ENCODE peak calls at places on chromosomes 5 and 9, in six cellular contexts. K, W, V, G, Y and F are unnamed samples. For H3K4me1, the result is how much of the 10 kb centered on the place peaks cover.

GRCh38 chr5:61334224-61335196 is 2.5 kb downstream of the ZSWIM6 start:
- DNase-seq in V (no peak), G (no peak), K (no peak), Y (no peak), W (no peak), F (no peak)

GRCh38 chr9:134494273-134494815 is 147.3 kb upstream of the COL5A1 start:
- DNase-seq in K (no peak), W (no peak), Y (no peak), V (peak), G (no peak), F (no peak)

GRCh38 chr5:19018822-19019221 is 969.2 kb downstream of the CDH18 start:
- DNase-seq in W (no peak), K (no peak), Y (no peak), V (no peak), G (no peak), F (peak)

GRCh38 chr5:134225780-134226440 is at the start of gene PPP2CA:
- DNase-seq in Y (peak), V (peak), W (peak), K (peak), G (peak), F (peak)

GRCh38 chr9:134544388-134545212 is 97.0 kb upstream of the COL5A1 start:
- DNase-seq in W (peak), K (peak), Y (no peak), V (no peak), G (peak), F (peak)

GRCh38 chr9:71975833-71976232 is 64.4 kb downstream of the C9orf85 start:
- DNase-seq in G (no peak), V (no peak), Y (no peak), K (no peak), W (no peak), F (no peak)

GRCh38 chr5:17620627-17621026 is 10.4 kb downstream of the TAF11L12 start:
- DNase-seq in W (no peak), G (peak), V (no peak), K (no peak), Y (no peak), F (no peak)

GRCh38 chr9:114312513-114312875 is 10.4 kb upstream of the ORM1 start:
- DNase-seq in G (no peak), V (peak), W (peak), K (no peak), Y (no peak), F (no peak)

GRCh38 chr9:131946169-131946568 is 133.5 kb downstream of the MED27 start:
- DNase-seq in K (no peak), V (no peak), Y (no peak), W (no peak), G (no peak), F (no peak)

GRCh38 chr5:171707441-171707790 is 78.2 kb upstream of the SMIM23 start:
- DNase-seq in V (no peak), K (no peak), G (no peak), Y (no peak), W (no peak), F (no peak)

GRCh38 chr5:68046445-68046844 is 169.1 kb upstream of the PIK3R1 start:
- DNase-seq in K (no peak), Y (peak), V (no peak), W (no peak), G (peak), F (peak)

GRCh38 chr5:6401410-6401809 is 23.1 kb upstream of the MED10 start:
- DNase-seq in Y (no peak), W (no peak), G (no peak), K (no peak), V (no peak), F (no peak)

GRCh38 chr5:177336112-177336511 is 15.4 kb downstream of the LMAN2 start:
- DNase-seq in K (no peak), G (peak), V (no peak), W (no peak), Y (no peak), F (no peak)

GRCh38 chr5:68028131-68028727 is 187.3 kb upstream of the PIK3R1 start:
- DNase-seq in K (no peak), W (no peak), Y (no peak), G (no peak), V (no peak), F (no peak)

GRCh38 chr9:78026416-78026815 is 5.2 kb downstream of the GNAQ start:
- DNase-seq in W (no peak), K (no peak), G (no peak), Y (no peak), V (peak), F (no peak)

GRCh38 chr5:6713274-6714181 is at the start of gene TENT4A:
- DNase-seq in K (peak), W (peak), V (peak), Y (no peak), G (peak), F (no peak)

GRCh38 chr9:3509926-3510325 is 15.9 kb downstream of the RFX3 start:
- DNase-seq in V (no peak), W (no peak), Y (no peak), K (no peak), G (no peak), F (no peak)

GRCh38 chr5:103667068-103667467 is 104.5 kb upstream of the NUDT12 start:
- DNase-seq in G (peak), V (no peak), W (no peak), K (no peak), Y (no peak), F (no peak)

GRCh38 chr5:51279983-51280382 is 103.3 kb upstream of the ISL1 start:
- DNase-seq in K (no peak), W (no peak), Y (no peak), V (no peak), G (no peak), F (no peak)

GRCh38 chr5:44774279-44774880 is 34.4 kb upstream of the MRPS30 start:
- DNase-seq in Y (peak), G (peak), W (no peak), V (no peak), K (no peak), F (no peak)

GRCh38 chr9:136014928-136015633 is 53.9 kb upstream of the UBAC1 start:
- DNase-seq in G (no peak), Y (no peak), V (no peak), K (peak), W (no peak), F (no peak)

GRCh38 chr5:33588654-33589372 is 148.0 kb downstream of the TARS1 start:
- DNase-seq in K (no peak), Y (no peak), G (peak), V (peak), W (no peak), F (no peak)

GRCh38 chr5:112626079-112626478 is 111.6 kb upstream of the APC start:
- DNase-seq in Y (no peak), G (no peak), W (no peak), K (no peak), V (no peak), F (no peak)

GRCh38 chr5:173741729-173742431 is 125.4 kb upstream of the BOD1 start:
- DNase-seq in W (no peak), G (no peak), Y (no peak), K (no peak), V (no peak), F (no peak)

GRCh38 chr5:54270326-54270725 is 40.0 kb downstream of the ARL15 start:
- DNase-seq in Y (no peak), V (no peak), W (no peak), G (no peak), K (no peak), F (no peak)

GRCh38 chr5:95892784-95893354 is 68.8 kb downstream of the ELL2 start:
- DNase-seq in Y (no peak), V (peak), K (no peak), G (peak), W (no peak), F (peak)

GRCh38 chr5:14810282-14810681 is 61.3 kb downstream of the ANKH start:
- DNase-seq in V (no peak), Y (no peak), W (no peak), K (no peak), G (no peak), F (no peak)

GRCh38 chr5:14809369-14810144 is 62.0 kb downstream of the ANKH start:
- DNase-seq in W (no peak), Y (peak), V (peak), G (peak), K (peak), F (peak)

GRCh38 chr5:14813747-14814146 is 57.8 kb downstream of the ANKH start:
- DNase-seq in W (no peak), G (no peak), V (no peak), Y (no peak), K (no peak), F (no peak)

GRCh38 chr5:14812166-14812565 is 59.4 kb downstream of the ANKH start:
- DNase-seq in G (no peak), K (no peak), V (no peak), W (no peak), Y (no peak), F (no peak)

DNA sequence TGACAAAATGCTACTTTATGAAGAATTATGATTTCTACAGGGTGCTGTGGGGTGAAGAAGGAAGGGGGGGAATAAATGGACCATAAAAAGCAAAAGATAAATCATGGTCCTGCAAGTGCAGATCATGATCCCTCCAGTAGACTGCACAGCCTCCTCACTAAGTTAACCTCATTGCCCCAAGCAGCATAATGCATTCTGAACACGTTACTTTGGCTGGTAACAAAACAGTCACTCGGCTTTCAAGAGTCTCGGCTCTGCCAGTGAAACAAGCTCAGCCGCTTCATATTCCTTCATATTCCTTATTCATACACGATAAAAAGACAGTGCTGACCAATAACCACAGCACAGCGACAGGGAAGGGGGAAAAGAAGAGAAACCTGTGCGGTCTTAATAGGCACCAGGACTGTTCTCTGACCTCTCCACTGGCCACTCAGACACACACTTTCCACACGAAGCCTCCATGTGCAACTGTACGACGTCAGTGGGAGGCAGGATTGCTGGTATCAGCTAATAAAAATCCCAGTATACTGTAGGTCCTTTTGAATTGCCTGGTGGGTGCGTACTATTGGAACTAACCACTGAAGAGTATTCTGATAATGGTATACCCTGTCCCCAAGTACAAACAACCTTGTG is 60.5 kb downstream of the ANKH start:
- DNase-seq in V (no peak), K (no peak), Y (no peak), W (no peak), G (no peak), F (no peak)
- H3K4me1 ChIP-seq in V (under half), K (half or more), Y (under half), W (under half), G (under half), F (under half)

DNA sequence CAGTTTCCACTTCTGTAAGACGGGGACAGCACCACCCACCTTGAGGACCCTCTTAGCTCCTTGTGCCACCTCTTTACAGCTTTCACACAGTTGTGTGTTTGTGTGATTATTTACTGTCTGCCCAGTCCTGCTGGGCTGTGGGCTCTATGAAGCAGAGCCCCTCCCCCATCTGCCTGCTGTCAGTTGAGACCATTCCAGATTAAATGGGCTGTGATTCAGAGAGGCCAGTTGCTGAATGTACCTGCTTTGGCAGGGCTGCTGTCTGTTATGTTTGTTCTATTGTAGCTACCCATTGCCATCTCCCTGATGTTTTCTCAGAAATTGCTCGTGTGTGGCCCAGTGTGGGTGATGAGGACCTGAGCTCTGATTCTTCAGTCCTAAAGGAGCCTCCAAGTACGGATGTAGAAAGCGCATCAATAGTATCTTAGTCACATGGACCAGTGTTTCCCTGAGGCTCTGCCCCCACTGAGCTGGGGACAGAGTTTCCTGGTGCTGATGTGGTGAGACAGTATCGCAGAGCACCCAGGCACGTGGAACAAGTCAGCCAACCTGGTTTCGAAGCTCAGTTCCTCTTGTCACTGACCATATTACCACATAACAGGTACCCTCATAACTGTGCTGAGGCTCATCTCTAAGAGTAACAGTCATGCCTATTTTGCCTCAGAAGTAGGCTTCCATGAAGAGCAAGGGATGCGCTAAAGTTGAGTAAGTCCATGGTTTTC is 3.7 kb downstream of the ANGPTL2 start:
- DNase-seq in G (no peak), Y (no peak), V (no peak), K (no peak), W (peak), F (no peak)
- H3K4me1 ChIP-seq in G (under half), Y (under half), V (under half), K (half or more), W (under half), F (under half)

GRCh38 chr5:39013938-39014337 is 60.3 kb downstream of the RICTOR start:
- DNase-seq in K (no peak), G (no peak), W (no peak), V (no peak), Y (no peak), F (no peak)
- H3K4me1 ChIP-seq in K (half or more), G (under half), W (under half), V (under half), Y (under half), F (under half)

DNA sequence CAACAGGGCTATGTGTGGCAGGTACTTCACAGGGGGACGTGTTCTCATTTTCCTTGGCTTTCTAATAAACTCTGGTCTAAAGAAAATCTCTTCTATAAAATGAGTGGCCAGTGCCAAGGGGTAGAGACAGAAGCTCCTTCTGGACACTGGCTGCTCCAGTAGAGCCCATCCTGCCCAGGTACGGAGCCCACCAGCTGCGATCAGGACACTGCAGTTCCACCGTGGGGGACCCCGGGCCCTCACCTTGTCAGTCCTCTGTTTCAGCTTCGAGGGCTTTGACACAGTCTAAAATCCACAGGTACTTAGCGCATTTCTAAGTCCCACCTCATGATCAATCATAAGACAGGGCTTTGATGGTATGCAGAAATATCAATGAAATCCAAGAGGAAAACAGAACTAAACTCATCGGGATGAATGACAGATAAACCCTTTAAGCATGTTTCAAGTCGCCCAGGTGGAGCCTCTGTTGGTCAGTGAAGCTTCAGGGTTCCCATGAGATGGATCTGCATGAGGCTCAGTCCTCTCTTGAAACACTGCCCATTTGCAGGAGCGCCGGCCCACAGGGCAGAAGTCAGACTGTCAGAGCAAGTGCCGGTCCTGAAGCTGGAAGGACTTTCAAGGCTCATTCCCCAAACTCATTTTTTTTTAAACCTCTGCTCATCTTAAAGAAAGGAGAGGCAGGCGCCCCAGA is 20.3 kb upstream of the TERT start:
- DNase-seq in V (peak), G (no peak), Y (no peak), K (no peak), W (no peak), F (no peak)
- H3K4me1 ChIP-seq in V (under half), G (under half), Y (under half), K (under half), W (under half), F (under half)

DNA sequence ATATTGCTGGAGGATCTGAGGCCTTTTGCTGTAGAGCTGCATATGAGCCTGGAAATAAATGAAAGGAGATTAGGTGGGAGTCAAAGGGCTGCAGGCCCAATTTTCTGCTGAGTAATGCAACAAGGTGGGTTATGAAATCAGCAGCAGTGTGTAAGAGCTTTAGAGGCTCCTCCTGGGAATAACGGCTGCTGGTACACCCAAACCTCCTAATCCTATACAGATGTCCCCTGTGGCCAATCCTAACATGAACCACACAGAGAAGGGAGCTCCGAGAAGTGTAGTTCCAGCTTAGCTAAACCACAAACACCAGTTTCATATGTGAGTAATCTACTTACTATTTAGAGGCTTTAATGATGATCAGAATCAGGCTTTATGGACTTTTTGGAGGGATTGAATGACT is 437.7 kb downstream of the TMEM232 start:
- DNase-seq in V (no peak), K (no peak), G (no peak), Y (no peak), W (no peak), F (no peak)
- H3K4me1 ChIP-seq in V (under half), K (under half), G (under half), Y (under half), W (under half), F (under half)

DNA sequence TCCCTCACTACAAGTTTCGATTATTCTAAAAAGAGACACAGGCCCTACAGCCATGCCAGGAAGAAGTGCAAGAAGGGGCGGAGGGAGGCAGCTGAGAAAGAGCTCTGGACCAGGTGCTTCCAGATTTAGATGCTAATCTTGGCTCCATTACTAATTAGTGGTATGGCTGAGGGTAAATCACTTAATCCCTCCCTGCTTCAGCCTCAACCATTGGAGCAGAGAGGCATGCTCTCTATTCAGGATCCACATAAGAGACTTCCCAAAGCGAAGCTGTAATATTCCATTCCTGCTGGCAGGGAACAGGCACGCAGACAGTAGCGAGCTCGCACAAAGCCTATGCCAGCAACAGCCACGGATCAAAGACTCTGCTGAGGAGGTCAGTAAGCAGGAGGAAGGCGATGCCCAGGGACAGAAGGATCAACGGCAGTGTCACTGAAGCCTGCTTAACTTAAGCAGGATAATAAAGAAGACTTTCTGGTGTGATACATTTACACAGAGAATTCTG is 24.2 kb downstream of the LIFR start:
- DNase-seq in Y (no peak), W (no peak), V (no peak), G (no peak), K (no peak), F (no peak)
- H3K4me1 ChIP-seq in Y (under half), W (under half), V (under half), G (under half), K (half or more), F (under half)

DNA sequence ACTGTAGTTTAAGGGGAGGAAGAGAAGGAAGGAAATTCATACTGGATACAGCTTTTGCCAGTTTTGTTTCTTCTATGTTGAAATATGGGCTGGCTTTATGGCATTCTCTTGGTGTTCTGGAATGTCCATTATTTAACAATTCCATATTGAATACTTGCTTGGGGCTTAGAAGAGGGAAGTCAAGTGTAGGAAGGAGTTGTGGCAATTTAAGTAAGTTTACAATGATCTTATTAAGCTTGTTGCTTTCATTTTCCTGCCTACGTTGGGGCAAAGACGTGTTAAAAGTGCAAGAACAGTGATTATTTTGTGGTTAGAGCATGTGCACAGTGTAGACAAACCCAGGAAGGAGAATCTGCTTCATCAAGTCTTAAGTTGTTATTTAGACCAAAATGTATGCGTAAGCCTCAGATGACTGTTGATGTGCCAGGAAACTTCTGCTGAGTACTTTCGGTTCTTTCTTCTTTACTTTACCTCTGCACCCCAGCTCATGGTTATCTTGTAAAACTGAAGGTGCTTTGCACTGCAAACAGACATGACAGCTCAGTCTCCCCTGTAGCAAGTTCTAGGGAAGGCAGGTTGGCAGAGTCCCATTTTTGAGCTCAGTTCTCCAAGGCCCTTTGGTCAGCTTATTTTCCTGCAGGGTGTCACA is 75.8 kb downstream of the F2RL2 start:
- DNase-seq in G (no peak), Y (no peak), W (no peak), V (peak), K (no peak), F (no peak)
- H3K4me1 ChIP-seq in G (under half), Y (under half), W (under half), V (under half), K (under half), F (under half)

GRCh38 chr5:168327994-168328393 is 36.5 kb downstream of the WWC1 start:
- DNase-seq in W (no peak), Y (no peak), V (no peak), K (no peak), G (no peak), F (no peak)
- H3K4me1 ChIP-seq in W (under half), Y (half or more), V (under half), K (under half), G (half or more), F (under half)

GRCh38 chr9:95502248-95502647 is 14.5 kb downstream of the PTCH1 start:
- DNase-seq in W (no peak), Y (no peak), G (no peak), K (no peak), V (no peak), F (no peak)
- H3K4me1 ChIP-seq in W (under half), Y (under half), G (under half), K (half or more), V (under half), F (under half)